ENCODE peak calls at places on chromosome 7, in five cellular contexts. K is GM23248, F is endothelial cell of umbilical vein, G is PC-3, R is MM.1S. S is an unnamed sample. For H3K79me2, the result is how much of the 10 kb centered on the place peaks cover.

GRCh38 chr7:102404005-102404861 is 8.1 kb downstream of the PRKRIP1 start:
- DNase-seq in K (peak), F (peak), G (peak), R (peak), S (peak)

GRCh38 chr7:117132385-117133120 is 179.3 kb downstream of the ST7 start:
- DNase-seq in K (peak), F (peak), G (peak), R (no peak), S (peak)

GRCh38 chr7:36806897-36807296 is 82.6 kb upstream of the AOAH start:
- DNase-seq in K (no peak), F (no peak), G (no peak), R (no peak), S (no peak)

GRCh38 chr7:37208528-37208927 is 240.1 kb downstream of the ELMO1 start:
- DNase-seq in K (peak), F (peak), G (peak), R (peak), S (peak)

GRCh38 chr7:40490603-40490924 is 355.8 kb downstream of the SUGCT start:
- DNase-seq in K (peak), F (no peak), G (no peak), R (no peak), S (no peak)

GRCh38 chr7:50660040-50660829 is 95.0 kb upstream of the DDC start:
- DNase-seq in K (no peak), F (no peak), G (no peak), R (no peak), S (no peak)

GRCh38 chr7:40219917-40220316 is 85.1 kb downstream of the SUGCT start:
- DNase-seq in K (peak), F (no peak), G (peak), R (no peak), S (peak)

GRCh38 chr7:55348502-55348901 is 16.6 kb upstream of the LANCL2 start:
- DNase-seq in K (peak), F (peak), G (peak), R (no peak), S (peak)

GRCh38 chr7:98956469-98956868 is 78.1 kb downstream of the TRRAP start:
- DNase-seq in K (no peak), F (no peak), G (no peak), R (no peak), S (no peak)

GRCh38 chr7:93717217-93717900 is 142.8 kb upstream of the CALCR start:
- DNase-seq in K (peak), F (no peak), G (peak), R (no peak), S (peak)

GRCh38 chr7:92246363-92247101 is 758 bp downstream of the ANKIB1 start:
- DNase-seq in K (peak), F (peak), G (peak), R (peak), S (peak)

GRCh38 chr7:98056580-98056979 is 50.1 kb upstream of the LMTK2 start:
- DNase-seq in K (no peak), F (no peak), G (no peak), R (no peak), S (no peak)

GRCh38 chr7:111647881-111648280 is 85.6 kb upstream of the IMMP2L start:
- DNase-seq in K (no peak), F (no peak), G (no peak), R (no peak), S (no peak)

GRCh38 chr7:124462249-124462648 is 303.3 kb downstream of the GPR37 start:
- DNase-seq in K (no peak), F (no peak), G (peak), R (no peak), S (peak)

GRCh38 chr7:25989140-25989705 is 162.8 kb upstream of the NFE2L3 start:
- DNase-seq in K (no peak), F (no peak), G (no peak), R (no peak), S (no peak)

GRCh38 chr7:149741629-149742028 is 31.8 kb downstream of the ZNF467 start:
- DNase-seq in K (peak), F (peak), G (peak), R (peak), S (no peak)

GRCh38 chr7:706721-707120 is 19.8 kb upstream of the DNAAF5 start:
- DNase-seq in K (no peak), F (no peak), G (no peak), R (no peak), S (no peak)

GRCh38 chr7:33048704-33049103 is 13.9 kb downstream of the NT5C3A start:
- DNase-seq in K (no peak), F (no peak), G (no peak), R (no peak), S (no peak)

GRCh38 chr7:77360104-77360503 is 56.0 kb downstream of the GSAP start:
- DNase-seq in K (no peak), F (peak), G (peak), R (no peak), S (no peak)

GRCh38 chr7:122315507-122316466 is 11.2 kb upstream of the FEZF1 start:
- DNase-seq in K (no peak), F (no peak), G (no peak), R (no peak), S (no peak)

GRCh38 chr7:80039255-80039884 is 95.3 kb upstream of the GNAI1 start:
- DNase-seq in K (peak), F (no peak), G (no peak), R (no peak), S (no peak)

GRCh38 chr7:4931932-4932331 is 27.1 kb downstream of the MMD2 start:
- DNase-seq in K (no peak), F (no peak), G (peak), R (peak), S (no peak)

GRCh38 chr7:128860158-128861073 is 2.2 kb upstream of the ATP6V1F start:
- DNase-seq in K (peak), F (no peak), G (no peak), R (no peak), S (peak)

GRCh38 chr7:102890292-102890970 is 22.4 kb upstream of the LRRC17 start:
- DNase-seq in K (peak), F (peak), G (peak), R (no peak), S (peak)

GRCh38 chr7:927031-927671 is 27.3 kb downstream of the ADAP1 start:
- DNase-seq in K (peak), F (no peak), G (no peak), R (no peak), S (no peak)

GRCh38 chr7:116528008-116528789 is 3.4 kb downstream of the CAV1 start:
- DNase-seq in K (peak), F (peak), G (peak), R (peak), S (peak)

GRCh38 chr7:12703881-12704280 is 16.4 kb downstream of the ARL4A start:
- DNase-seq in K (peak), F (no peak), G (no peak), R (no peak), S (peak)

GRCh38 chr7:151558575-151558974 is 38.9 kb upstream of the RHEB start:
- DNase-seq in K (peak), F (no peak), G (no peak), R (no peak), S (peak)

GRCh38 chr7:24301703-24302102 is 17.7 kb downstream of the NPY start:
- DNase-seq in K (no peak), F (no peak), G (no peak), R (no peak), S (no peak)

GRCh38 chr7:64685741-64686140 is 19.8 kb downstream of the ZNF107 start:
- DNase-seq in K (no peak), F (no peak), G (peak), R (no peak), S (no peak)

GRCh38 chr7:36216063-36216684 is 63.1 kb downstream of the EEPD1 start:
- DNase-seq in K (peak), F (no peak), G (peak), R (no peak), S (peak)

GRCh38 chr7:12961910-12962309 is 274.5 kb downstream of the ARL4A start:
- DNase-seq in K (no peak), F (no peak), G (no peak), R (no peak), S (no peak)

GRCh38 chr7:130982651-130983050 is 248.6 kb upstream of the KLF14 start:
- DNase-seq in K (no peak), F (no peak), G (no peak), R (no peak), S (no peak)

GRCh38 chr7:29485376-29486190 is 78.1 kb upstream of the PRR15 start:
- DNase-seq in K (no peak), F (no peak), G (no peak), R (no peak), S (no peak)

GRCh38 chr7:970744-971143 is 4.6 kb downstream of the COX19 start:
- DNase-seq in K (no peak), F (no peak), G (no peak), R (no peak), S (no peak)

DNA sequence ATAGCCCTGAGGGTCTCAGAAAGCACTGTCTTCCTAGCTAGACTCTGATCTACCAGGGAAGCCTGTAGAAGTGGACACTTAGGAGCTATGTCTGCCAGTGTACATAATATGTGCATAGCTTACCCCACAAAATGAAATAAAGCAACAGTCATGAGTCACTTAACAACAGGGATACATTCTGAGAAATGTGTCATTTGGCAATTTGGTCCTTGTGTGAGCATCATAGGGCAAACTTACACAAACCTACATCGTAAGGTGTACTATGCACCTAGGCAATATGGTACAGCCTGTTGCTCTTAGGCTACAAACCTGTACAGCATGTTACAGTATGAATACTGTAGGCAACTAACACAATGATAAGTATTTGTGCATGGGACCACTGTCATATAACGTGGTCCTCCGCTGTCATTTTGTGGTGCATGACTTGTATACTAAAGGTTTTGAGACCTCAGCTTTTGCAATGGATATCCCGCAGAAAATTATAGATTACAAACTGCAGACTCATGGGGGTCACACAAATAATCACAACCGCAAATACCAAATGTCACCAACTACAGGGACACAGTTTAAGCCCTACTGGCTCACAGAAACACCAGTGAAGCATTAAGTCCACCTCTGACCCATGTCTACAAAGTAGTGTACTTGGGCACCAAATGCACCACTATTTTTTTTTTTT is 1.7 kb downstream of the URGCP start:
- DNase-seq in K (peak), F (no peak), G (peak), R (no peak), S (peak)
- H3K79me2 ChIP-seq in K (half or more), F (under half), G (half or more), R (half or more), S (half or more)

GRCh38 chr7:143882020-143882610 is 19.9 kb downstream of the TCAF1 start:
- DNase-seq in K (peak), F (peak), G (no peak), R (no peak), S (peak)
- H3K4me3 ChIP-seq in K (peak), F (peak), G (no peak), R (no peak), S (peak)

DNA sequence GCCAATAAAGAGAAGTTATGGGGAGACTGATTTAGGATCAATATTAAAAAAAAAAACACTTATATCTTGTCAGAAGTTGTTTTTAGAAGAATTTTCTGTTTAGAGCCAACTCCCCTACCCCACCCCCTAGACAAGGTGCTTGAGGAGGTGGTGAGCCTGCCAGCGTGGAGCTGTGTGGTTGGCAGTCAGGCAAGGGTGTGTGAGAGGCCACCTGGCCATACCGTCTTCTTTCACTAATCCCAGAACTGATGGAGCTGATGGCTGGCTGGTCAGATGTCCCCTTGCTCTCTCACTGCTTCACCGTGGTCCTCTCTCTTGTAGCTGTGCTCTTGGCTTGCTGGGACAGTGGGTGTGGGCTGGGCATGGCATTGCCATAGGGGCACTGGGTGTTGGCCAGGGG is 34.3 kb downstream of the NACAD start:
- DNase-seq in K (no peak), F (no peak), G (no peak), R (no peak), S (no peak)
- H3K79me2 ChIP-seq in K (half or more), F (under half), G (under half), R (half or more), S (under half)

DNA sequence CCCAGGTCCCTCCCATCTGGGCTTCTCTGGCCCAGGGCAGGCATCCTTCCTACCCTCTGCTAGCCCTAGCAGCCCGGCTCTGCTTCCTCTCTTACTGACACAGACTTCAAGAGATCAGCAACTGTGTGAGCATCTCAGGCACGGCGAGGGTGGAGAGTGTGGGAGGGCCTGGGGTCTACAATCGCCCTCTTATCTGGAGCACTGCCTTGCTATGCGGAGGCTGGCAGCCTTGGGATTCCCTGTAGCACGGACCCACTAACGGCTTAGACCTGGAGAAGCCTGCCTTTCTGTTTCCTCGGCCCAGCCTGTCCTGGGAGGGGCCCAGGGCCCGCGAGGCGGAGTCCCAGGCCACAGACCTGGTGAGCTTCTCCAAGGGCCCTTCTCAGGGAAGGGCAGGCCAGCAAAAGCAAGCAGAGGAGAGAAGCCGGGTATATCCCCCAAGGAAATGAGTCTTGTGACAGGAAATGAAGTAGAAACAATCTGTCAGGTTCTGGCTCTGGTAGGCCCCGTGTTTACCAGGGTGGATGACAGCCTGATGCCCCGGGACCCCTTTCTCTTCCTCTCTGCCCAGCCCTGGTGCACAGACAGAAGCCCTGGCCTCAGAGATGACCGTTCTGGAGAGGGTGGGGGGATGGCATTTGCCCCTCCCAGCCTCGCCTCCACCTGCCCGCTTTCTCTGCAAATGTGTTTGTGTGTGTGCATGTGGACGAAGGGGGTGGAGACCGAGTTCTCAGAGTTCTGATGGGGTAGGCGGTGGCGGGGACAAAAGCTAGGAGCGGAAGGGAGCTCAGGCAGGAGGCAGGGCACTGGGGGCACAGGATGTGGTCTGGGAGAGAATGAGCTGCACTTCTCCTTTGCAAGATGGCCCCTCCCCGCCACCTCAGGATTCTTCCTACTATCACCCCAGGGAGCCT is 2.5 kb downstream of the LRCH4 start:
- DNase-seq in K (no peak), F (peak), G (no peak), R (peak), S (peak)
- H3K4me3 ChIP-seq in K (no peak), F (peak), G (peak), R (peak), S (peak)